ENCODE peak calls at places on chromosome 14, in six cellular contexts. One of them, this sample, is unnamed.

GRCh38 chr14:34113051-34113511 is 162.2 kb upstream of the EGLN3 start:
- DNase-seq in tibial artery: no peak
- DNase-seq in left ventricle myocardium inferior: no peak
- DNase-seq in endothelial cell of umbilical vein: no peak
- DNase-seq in psoas muscle: no peak
- DNase-seq in pancreas: no peak
- DNase-seq in this sample: no peak

GRCh38 chr14:73795974-73796373 is 55.7 kb upstream of the PTGR2 start:
- DNase-seq in tibial artery: no peak
- DNase-seq in left ventricle myocardium inferior: no peak
- DNase-seq in endothelial cell of umbilical vein: no peak
- DNase-seq in psoas muscle: no peak
- DNase-seq in pancreas: no peak
- DNase-seq in this sample: no peak

GRCh38 chr14:100523536-100524025 is 63.6 kb downstream of the BEGAIN start:
- DNase-seq in tibial artery: no peak
- DNase-seq in left ventricle myocardium inferior: peak; percentile 4
- DNase-seq in endothelial cell of umbilical vein: no peak
- DNase-seq in psoas muscle: no peak
- DNase-seq in pancreas: no peak
- DNase-seq in this sample: no peak

GRCh38 chr14:57533214-57533613 is 39.6 kb upstream of the CCDC198 start:
- DNase-seq in tibial artery: no peak
- DNase-seq in left ventricle myocardium inferior: no peak
- DNase-seq in endothelial cell of umbilical vein: no peak
- DNase-seq in psoas muscle: no peak
- DNase-seq in pancreas: no peak
- DNase-seq in this sample: no peak

GRCh38 chr14:32078030-32078793 is 1.1 kb downstream of the ARHGAP5 start:
- DNase-seq in tibial artery: peak; percentile 77
- DNase-seq in left ventricle myocardium inferior: peak; percentile 33
- DNase-seq in endothelial cell of umbilical vein: peak; percentile 67
- DNase-seq in psoas muscle: peak; percentile 26
- DNase-seq in pancreas: peak; percentile 53
- DNase-seq in this sample: no peak

GRCh38 chr14:61110683-61111082 is 129.6 kb downstream of the SLC38A6 start:
- DNase-seq in tibial artery: no peak
- DNase-seq in left ventricle myocardium inferior: no peak
- DNase-seq in endothelial cell of umbilical vein: no peak
- DNase-seq in psoas muscle: no peak
- DNase-seq in pancreas: no peak
- DNase-seq in this sample: no peak

GRCh38 chr14:52923902-52924575 is 26.8 kb downstream of the FERMT2 start:
- DNase-seq in tibial artery: no peak
- DNase-seq in left ventricle myocardium inferior: no peak
- DNase-seq in endothelial cell of umbilical vein: no peak
- DNase-seq in psoas muscle: no peak
- DNase-seq in pancreas: no peak
- DNase-seq in this sample: no peak

GRCh38 chr14:62696261-62696968 is 348.8 kb downstream of the KCNH5 start:
- DNase-seq in tibial artery: no peak
- DNase-seq in left ventricle myocardium inferior: no peak
- DNase-seq in endothelial cell of umbilical vein: no peak
- DNase-seq in psoas muscle: no peak
- DNase-seq in pancreas: no peak
- DNase-seq in this sample: no peak

GRCh38 chr14:33839193-33840076 is 111.4 kb downstream of the EGLN3 start:
- DNase-seq in tibial artery: no peak
- DNase-seq in left ventricle myocardium inferior: no peak
- DNase-seq in endothelial cell of umbilical vein: peak; percentile 37
- DNase-seq in psoas muscle: peak; percentile 35
- DNase-seq in pancreas: peak; percentile 64
- DNase-seq in this sample: peak; percentile 42

GRCh38 chr14:68961781-68962584 is 17.1 kb downstream of the ACTN1 start:
- DNase-seq in tibial artery: peak; percentile 84
- DNase-seq in left ventricle myocardium inferior: no peak
- DNase-seq in endothelial cell of umbilical vein: peak; percentile 44
- DNase-seq in psoas muscle: no peak
- DNase-seq in pancreas: no peak
- DNase-seq in this sample: no peak

GRCh38 chr14:23061995-23062394 is 4.7 kb upstream of the CDH24 start:
- DNase-seq in tibial artery: peak; percentile 88
- DNase-seq in left ventricle myocardium inferior: no peak
- DNase-seq in endothelial cell of umbilical vein: peak; percentile 97
- DNase-seq in psoas muscle: peak; percentile 70
- DNase-seq in pancreas: no peak
- DNase-seq in this sample: no peak

GRCh38 chr14:104708606-104709268 is 15.3 kb upstream of the ADSS1 start:
- DNase-seq in tibial artery: peak; percentile 86
- DNase-seq in left ventricle myocardium inferior: peak; percentile 67
- DNase-seq in endothelial cell of umbilical vein: peak; percentile 61
- DNase-seq in psoas muscle: peak; percentile 72
- DNase-seq in pancreas: peak; percentile 90
- DNase-seq in this sample: peak; percentile 68

GRCh38 chr14:75514673-75515630 is 7.3 kb upstream of the BATF start:
- DNase-seq in tibial artery: no peak
- DNase-seq in left ventricle myocardium inferior: peak; percentile 26
- DNase-seq in endothelial cell of umbilical vein: peak; percentile 17
- DNase-seq in psoas muscle: peak; percentile 29
- DNase-seq in pancreas: no peak
- DNase-seq in this sample: peak; percentile 26

GRCh38 chr14:74649673-74650072 is 37.6 kb upstream of the LTBP2 start:
- DNase-seq in tibial artery: peak; percentile 58
- DNase-seq in left ventricle myocardium inferior: no peak
- DNase-seq in endothelial cell of umbilical vein: peak; percentile 69
- DNase-seq in psoas muscle: no peak
- DNase-seq in pancreas: no peak
- DNase-seq in this sample: no peak

GRCh38 chr14:53306926-53307325 is 153.8 kb upstream of the DDHD1 start:
- DNase-seq in tibial artery: no peak
- DNase-seq in left ventricle myocardium inferior: no peak
- DNase-seq in endothelial cell of umbilical vein: no peak
- DNase-seq in psoas muscle: no peak
- DNase-seq in pancreas: no peak
- DNase-seq in this sample: no peak

GRCh38 chr14:63852817-63853730 is at the start of gene SYNE2:
- DNase-seq in tibial artery: peak; percentile 88
- DNase-seq in left ventricle myocardium inferior: peak; percentile 82
- DNase-seq in endothelial cell of umbilical vein: peak; percentile 78
- DNase-seq in psoas muscle: peak; percentile 77
- DNase-seq in pancreas: peak; percentile 95
- DNase-seq in this sample: peak; percentile 78

GRCh38 chr14:106766145-106766544 is 1239.8 kb downstream of the TMEM121 start:
- DNase-seq in tibial artery: no peak
- DNase-seq in left ventricle myocardium inferior: no peak
- DNase-seq in endothelial cell of umbilical vein: no peak
- DNase-seq in psoas muscle: no peak
- DNase-seq in pancreas: no peak
- DNase-seq in this sample: no peak

GRCh38 chr14:73591690-73592448 is at the start of gene ACOT4:
- DNase-seq in tibial artery: no peak
- DNase-seq in left ventricle myocardium inferior: peak; percentile 22
- DNase-seq in endothelial cell of umbilical vein: no peak
- DNase-seq in psoas muscle: no peak
- DNase-seq in pancreas: peak; percentile 81
- DNase-seq in this sample: peak; percentile 52

GRCh38 chr14:61765225-61765943 is 3.2 kb downstream of the SNAPC1 start:
- DNase-seq in tibial artery: no peak
- DNase-seq in left ventricle myocardium inferior: no peak
- DNase-seq in endothelial cell of umbilical vein: peak; percentile 51
- DNase-seq in psoas muscle: no peak
- DNase-seq in pancreas: no peak
- DNase-seq in this sample: no peak

GRCh38 chr14:72237722-72238666 is 305.8 kb downstream of the RGS6 start:
- DNase-seq in tibial artery: no peak
- DNase-seq in left ventricle myocardium inferior: no peak
- DNase-seq in endothelial cell of umbilical vein: no peak
- DNase-seq in psoas muscle: no peak
- DNase-seq in pancreas: no peak
- DNase-seq in this sample: no peak

GRCh38 chr14:22598896-22599244 is 770 bp downstream of the ABHD4 start:
- DNase-seq in tibial artery: peak; percentile 74
- DNase-seq in left ventricle myocardium inferior: no peak
- DNase-seq in endothelial cell of umbilical vein: peak; percentile 74
- DNase-seq in psoas muscle: no peak
- DNase-seq in pancreas: no peak
- DNase-seq in this sample: no peak

GRCh38 chr14:72801381-72801812 is 92.5 kb downstream of the DPF3 start:
- DNase-seq in tibial artery: no peak
- DNase-seq in left ventricle myocardium inferior: no peak
- DNase-seq in endothelial cell of umbilical vein: peak; percentile 93
- DNase-seq in psoas muscle: no peak
- DNase-seq in pancreas: no peak
- DNase-seq in this sample: no peak

GRCh38 chr14:100761481-100761880 is 34.8 kb downstream of the DLK1 start:
- DNase-seq in tibial artery: no peak
- DNase-seq in left ventricle myocardium inferior: no peak
- DNase-seq in endothelial cell of umbilical vein: peak; percentile 66
- DNase-seq in psoas muscle: no peak
- DNase-seq in pancreas: no peak
- DNase-seq in this sample: no peak

DNA sequence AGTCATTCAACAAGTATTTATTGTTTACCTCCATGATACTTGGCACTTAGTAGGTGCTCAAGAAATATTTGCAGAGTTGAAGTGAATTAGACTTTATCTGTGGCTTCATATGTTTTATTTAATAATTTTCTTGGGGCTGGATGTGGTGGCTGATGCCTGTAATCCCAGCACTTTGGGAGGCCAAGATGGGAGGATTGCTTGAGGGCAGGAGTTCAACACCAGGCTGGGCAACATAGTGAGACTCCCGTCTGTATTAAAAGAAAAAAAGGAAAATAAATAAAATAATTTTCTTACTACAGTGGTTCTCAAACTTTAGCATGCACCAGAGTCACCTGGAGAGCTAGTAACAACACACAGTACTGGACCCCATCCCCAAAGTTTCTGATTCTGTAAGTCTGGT is 905 bp downstream of the ADCK1 start:
- DNase-seq in tibial artery: no peak
- DNase-seq in left ventricle myocardium inferior: no peak
- DNase-seq in endothelial cell of umbilical vein: no peak
- DNase-seq in psoas muscle: no peak
- DNase-seq in pancreas: no peak
- DNase-seq in this sample: no peak
- H3K27ac ChIP-seq in tibial artery: peak overlapping the region; percentile 86
- H3K27ac ChIP-seq in left ventricle myocardium inferior: peak overlapping the region; percentile 95
- H3K27ac ChIP-seq in endothelial cell of umbilical vein: no peak overlapping the region
- H3K27ac ChIP-seq in psoas muscle: peak overlapping the region; percentile 97
- H3K27ac ChIP-seq in pancreas: peak overlapping the region; percentile 80
- H3K27ac ChIP-seq in this sample: no peak overlapping the region

DNA sequence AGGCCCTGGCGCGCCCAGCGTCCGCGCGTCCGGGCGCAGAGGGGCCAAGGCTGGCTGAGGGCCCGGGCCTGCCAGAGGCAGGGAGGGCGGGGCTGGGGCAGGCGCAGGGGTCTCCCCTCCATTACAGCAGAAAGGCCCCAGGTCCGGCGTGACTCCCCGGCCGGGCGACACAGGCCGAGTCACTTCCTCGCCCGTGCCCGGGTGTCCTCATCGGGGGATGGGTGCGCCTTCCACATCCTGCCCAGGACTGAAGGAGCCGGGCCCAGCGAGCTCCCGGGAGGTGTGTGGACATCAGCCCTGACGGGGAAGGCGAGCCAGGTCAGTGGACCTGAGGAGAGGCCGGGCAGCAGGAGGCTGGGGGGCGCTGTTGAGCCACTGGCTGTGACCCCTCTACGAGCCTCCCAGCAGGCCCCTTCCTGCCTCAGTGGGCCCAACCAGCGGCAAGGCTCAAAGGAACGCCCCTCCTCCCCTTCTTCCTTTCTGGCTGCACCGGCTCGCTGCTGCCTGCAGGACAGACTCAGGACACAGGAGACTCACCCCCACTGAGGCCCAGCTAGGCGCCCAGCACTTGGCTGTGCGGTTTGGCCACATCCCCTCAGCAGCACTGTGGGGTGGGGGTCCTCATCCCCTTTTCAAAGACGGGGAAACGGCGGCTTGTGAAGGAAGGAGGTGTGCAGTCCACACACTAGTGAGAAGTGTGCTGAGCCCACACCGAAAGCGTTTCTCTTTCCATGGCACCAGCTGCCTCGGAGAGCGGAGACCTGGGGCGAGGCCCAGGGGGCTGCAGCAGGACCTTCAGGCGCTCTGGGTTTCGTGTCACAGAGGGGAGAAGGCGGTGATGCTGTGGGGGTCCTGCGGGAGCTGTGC is 606 bp downstream of the TNFAIP2 start:
- DNase-seq in tibial artery: peak; percentile 81
- DNase-seq in left ventricle myocardium inferior: peak; percentile 68
- DNase-seq in endothelial cell of umbilical vein: peak; percentile 49
- DNase-seq in psoas muscle: peak; percentile 72
- DNase-seq in pancreas: peak; percentile 60
- DNase-seq in this sample: no peak
- H3K27me3 ChIP-seq in tibial artery: peaks cover 74% of the 10 kb centered on the region
- H3K27me3 ChIP-seq in left ventricle myocardium inferior: no peaks in the 10 kb centered on the region
- H3K27me3 ChIP-seq in endothelial cell of umbilical vein: no peaks in the 10 kb centered on the region
- H3K27me3 ChIP-seq in psoas muscle: no peaks in the 10 kb centered on the region
- H3K27me3 ChIP-seq in pancreas: no peaks in the 10 kb centered on the region
- H3K27me3 ChIP-seq in this sample: peaks cover 41% of the 10 kb centered on the region

DNA sequence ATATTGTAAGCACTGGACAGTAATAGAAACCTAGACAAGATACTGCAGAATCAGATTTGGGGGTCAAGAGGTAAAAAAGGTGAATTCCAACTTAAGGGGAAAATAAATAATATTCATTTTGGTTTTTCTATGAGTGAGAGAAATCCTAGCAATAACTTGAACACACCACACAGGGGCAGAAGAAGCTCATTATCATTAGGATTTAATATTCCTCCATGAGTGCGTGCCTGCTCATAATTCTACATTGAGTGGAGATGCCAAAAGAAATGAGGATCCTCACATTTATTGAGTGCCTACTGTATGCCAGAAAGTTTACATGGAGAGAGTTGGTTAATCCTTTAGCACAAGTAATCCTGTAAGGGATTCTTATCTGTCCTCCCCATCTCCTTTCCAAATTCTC is 40.5 kb upstream of the C14orf132 start:
- DNase-seq in tibial artery: no peak
- DNase-seq in left ventricle myocardium inferior: no peak
- DNase-seq in endothelial cell of umbilical vein: no peak
- DNase-seq in psoas muscle: no peak
- DNase-seq in pancreas: no peak
- DNase-seq in this sample: no peak
- TF ChIP-seq CTCF in tibial artery: peak; percentile 44
- TF ChIP-seq CTCF in left ventricle myocardium inferior: peak; percentile 47
- TF ChIP-seq CTCF in endothelial cell of umbilical vein: no peak
- TF ChIP-seq CTCF in psoas muscle: no peak
- TF ChIP-seq CTCF in pancreas: no peak
- TF ChIP-seq CTCF in this sample: peak; percentile 19

DNA sequence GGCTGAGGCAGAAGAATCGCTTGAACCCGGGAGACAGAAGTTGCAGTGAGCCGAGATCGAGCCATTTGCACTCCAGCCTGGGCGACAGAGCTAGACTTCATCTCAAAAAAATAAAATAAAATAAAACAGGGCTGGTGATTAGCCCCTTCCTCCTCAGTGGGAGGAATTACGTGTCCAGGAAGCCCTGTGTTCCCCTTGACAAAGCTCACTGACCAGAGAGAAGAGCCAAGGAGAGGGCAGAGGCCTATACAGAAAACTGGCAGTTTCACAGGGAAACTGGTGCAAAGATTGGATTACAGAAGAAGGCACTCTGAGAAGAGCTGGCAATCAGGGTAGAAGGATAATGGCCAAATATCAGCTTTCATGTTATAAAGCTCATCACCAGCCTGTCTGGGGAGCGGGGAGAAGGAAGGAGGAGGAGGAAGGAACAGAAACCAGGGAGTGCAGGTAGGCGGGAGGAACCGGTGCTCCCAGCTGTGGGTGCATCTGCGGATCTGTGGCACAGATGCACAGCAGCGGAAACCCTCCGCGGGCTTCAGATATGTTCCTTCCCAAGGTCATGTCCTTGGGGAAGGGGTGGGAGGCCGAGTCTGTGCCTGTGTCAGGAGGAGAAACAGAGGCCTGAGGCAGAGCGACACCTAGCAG is 6.7 kb downstream of the RAB15 start:
- DNase-seq in tibial artery: no peak
- DNase-seq in left ventricle myocardium inferior: no peak
- DNase-seq in endothelial cell of umbilical vein: peak; percentile 74
- DNase-seq in psoas muscle: no peak
- DNase-seq in pancreas: no peak
- DNase-seq in this sample: no peak
- H3K27ac ChIP-seq in tibial artery: no peak overlapping the region
- H3K27ac ChIP-seq in left ventricle myocardium inferior: no peak overlapping the region
- H3K27ac ChIP-seq in endothelial cell of umbilical vein: no peak overlapping the region
- H3K27ac ChIP-seq in psoas muscle: peak overlapping the region; percentile 16
- H3K27ac ChIP-seq in pancreas: no peak overlapping the region
- H3K27ac ChIP-seq in this sample: no peak overlapping the region